ENCODE peak calls at places on chromosomes 6 and 20, in five cellular contexts. Y, U, H, Q and A are unnamed samples. For H3K4me1, the result is how much of the 10 kb centered on the place peaks cover.

GRCh38 chr6:149846321-149846720 is 17.8 kb downstream of the LRP11 start:
- DNase-seq in U (peak), H (no peak), Q (no peak), Y (peak), A (no peak)

GRCh38 chr6:89084954-89085353 is 4.4 kb downstream of the PNRC1 start:
- DNase-seq in U (no peak), Q (no peak), H (no peak), Y (no peak), A (peak)

GRCh38 chr6:155275808-155276480 is 12.1 kb downstream of the CLDN20 start:
- DNase-seq in Y (no peak), Q (no peak), H (no peak), U (no peak), A (no peak)

GRCh38 chr20:62876441-62876825 is 14.8 kb upstream of the TCFL5 start:
- DNase-seq in U (no peak), Q (no peak), H (peak), Y (no peak), A (no peak)

GRCh38 chr6:41747256-41748101 is at the start of gene PGC:
- DNase-seq in Y (no peak), H (no peak), U (no peak), Q (no peak), A (no peak)

GRCh38 chr6:133894795-133895401 is 6.0 kb downstream of the TCF21 start:
- DNase-seq in H (no peak), Q (no peak), Y (peak), U (no peak), A (no peak)

GRCh38 chr6:99013145-99013544 is 65.4 kb upstream of the FBXL4 start:
- DNase-seq in U (no peak), Q (no peak), H (no peak), Y (peak), A (no peak)

GRCh38 chr20:44752099-44752931 is 6.7 kb downstream of the KCNK15 start:
- DNase-seq in H (no peak), Y (no peak), Q (no peak), U (no peak), A (no peak)

GRCh38 chr6:107894821-107895396 is 63.1 kb downstream of the SEC63 start:
- DNase-seq in U (no peak), H (no peak), Q (no peak), Y (peak), A (no peak)

GRCh38 chr20:11918280-11918952 is 723 bp downstream of the BTBD3 start:
- DNase-seq in U (no peak), H (no peak), Q (no peak), Y (no peak), A (no peak)

GRCh38 chr6:105489213-105489525 is 86.3 kb upstream of the PREP start:
- DNase-seq in U (no peak), H (no peak), Q (no peak), Y (no peak), A (no peak)

GRCh38 chr6:88059221-88059620 is 11.6 kb downstream of the SPACA1 start:
- DNase-seq in U (no peak), Y (no peak), Q (no peak), H (no peak), A (no peak)

GRCh38 chr6:13370623-13371022 is 42.3 kb upstream of the TBC1D7 start:
- DNase-seq in Q (no peak), H (no peak), Y (no peak), U (no peak), A (no peak)

GRCh38 chr6:83199865-83200230 is 6.7 kb downstream of the RWDD2A start:
- DNase-seq in H (no peak), U (no peak), Q (no peak), Y (no peak), A (no peak)

GRCh38 chr20:18144541-18145099 is 7.0 kb downstream of the KAT14 start:
- DNase-seq in Y (no peak), U (no peak), Q (no peak), H (no peak), A (no peak)

GRCh38 chr20:24627926-24628325 is 158.5 kb downstream of the SYNDIG1 start:
- DNase-seq in H (no peak), U (no peak), Y (no peak), Q (no peak), A (no peak)

GRCh38 chr20:62790075-62790474 is 6.2 kb upstream of the MRGBP start:
- DNase-seq in U (no peak), Y (no peak), H (no peak), Q (no peak), A (no peak)

GRCh38 chr6:43966806-43967575 is 160.3 kb downstream of the MRPL14 start:
- DNase-seq in U (no peak), Q (no peak), H (no peak), Y (no peak), A (no peak)

GRCh38 chr6:56866917-56867522 is 87.9 kb upstream of the BEND6 start:
- DNase-seq in Y (peak), H (no peak), Q (no peak), U (no peak), A (no peak)

DNA sequence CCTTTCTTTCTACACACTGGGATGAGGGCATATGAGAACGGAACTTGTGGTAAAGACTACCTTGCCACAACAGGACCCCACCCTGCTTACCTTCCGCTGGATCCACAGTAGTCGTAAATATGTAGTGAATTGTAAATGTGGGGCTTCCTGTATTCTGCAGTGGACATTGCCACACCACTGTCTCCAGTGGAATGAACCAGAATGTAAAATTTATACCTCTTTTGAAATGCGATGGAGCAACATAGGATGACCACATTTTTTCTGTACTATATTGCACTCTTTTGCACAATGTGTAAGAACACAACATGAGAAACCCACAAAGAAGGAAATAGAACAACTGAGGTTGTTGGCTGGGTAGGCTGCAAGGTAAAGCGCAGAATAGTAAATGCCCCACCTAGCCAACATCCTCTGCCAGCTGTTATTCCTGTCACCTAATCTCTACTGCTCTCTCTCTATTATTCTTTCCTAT is 16.1 kb upstream of the RIPOR2 start:
- DNase-seq in Q (no peak), Y (no peak), U (no peak), H (no peak), A (no peak)
- H3K4me1 ChIP-seq in Q (under half), Y (under half), U (under half), H (under half), A (under half)

DNA sequence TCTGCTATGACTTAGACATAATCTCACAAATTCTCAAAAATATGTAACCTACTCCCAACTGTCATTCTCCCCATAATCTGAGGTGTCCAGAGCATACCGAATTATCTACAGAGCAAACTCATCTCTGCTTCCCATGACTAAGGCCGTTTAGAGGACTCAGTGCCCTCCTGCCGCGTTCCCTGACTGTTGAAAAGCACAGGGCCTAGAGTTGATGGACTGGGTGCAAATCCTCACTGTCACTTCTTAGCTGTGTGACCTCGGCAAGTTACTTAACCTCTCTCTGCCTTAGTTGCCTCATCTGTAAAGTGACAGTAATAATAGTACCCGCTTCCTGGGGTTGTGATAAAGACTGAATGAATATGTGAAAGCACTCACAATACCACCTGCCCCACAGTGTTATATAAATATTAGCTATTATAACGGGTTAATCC is 4.7 kb upstream of the TUBB2A start:
- DNase-seq in U (no peak), Q (no peak), H (no peak), Y (peak), A (no peak)
- H3K4me3 ChIP-seq in U (no peak), Q (peak), H (peak), Y (peak), A (peak)

DNA sequence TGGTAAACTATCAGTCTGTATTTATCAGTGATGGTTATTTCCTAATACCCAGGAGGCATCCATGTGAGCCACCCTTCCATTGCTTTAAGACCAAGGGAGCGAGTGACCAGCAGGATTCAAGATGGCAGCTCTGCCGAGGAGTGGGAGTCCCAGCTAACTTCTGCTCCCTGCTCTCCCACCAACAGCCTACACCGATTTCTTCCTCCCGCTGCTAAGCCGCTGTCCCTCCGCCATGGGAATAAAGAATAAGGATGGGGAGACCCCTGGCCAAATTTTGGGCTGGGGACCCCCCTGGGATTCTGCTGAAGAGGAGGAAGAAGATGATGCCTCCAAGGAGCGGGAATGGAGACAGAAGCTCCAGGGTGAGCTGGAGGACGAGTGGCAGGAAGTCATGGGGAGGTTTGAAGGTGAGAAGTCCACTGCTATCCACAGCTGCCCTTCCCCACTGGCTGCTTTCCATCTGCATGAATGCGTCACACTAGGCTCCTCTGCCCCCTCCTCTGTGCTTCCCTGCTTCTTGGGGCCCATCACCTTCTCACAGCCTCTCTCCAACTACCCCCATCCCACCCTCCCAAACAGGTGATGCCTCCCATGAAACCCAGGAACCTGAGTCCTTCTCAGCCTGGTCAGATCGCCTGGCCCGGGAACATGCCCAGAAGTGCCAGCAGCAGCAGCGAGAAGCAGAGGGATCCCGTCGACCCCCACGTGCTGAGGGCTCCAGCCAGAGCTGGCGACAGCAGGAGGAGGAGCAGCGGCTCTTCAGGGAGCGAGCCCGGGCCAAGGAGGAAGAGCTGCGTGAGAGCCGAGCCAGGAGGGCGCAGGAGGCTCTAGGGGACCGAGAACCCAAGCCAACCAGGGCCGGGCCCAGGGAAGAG is 10.3 kb downstream of the NFKBIL1 start:
- DNase-seq in U (peak), Q (no peak), Y (no peak), H (no peak), A (no peak)
- H3K4me1 ChIP-seq in U (half or more), Q (under half), Y (under half), H (under half), A (under half)

GRCh38 chr6:49949062-49949461 is 14.9 kb downstream of the DEFB114 start:
- DNase-seq in U (no peak), Y (no peak), Q (no peak), H (no peak), A (no peak)
- H3K4me3 ChIP-seq in U (no peak), Y (no peak), Q (no peak), H (no peak), A (no peak)

GRCh38 chr20:51388227-51388626 is 154.3 kb downstream of the NFATC2 start:
- DNase-seq in H (no peak), U (no peak), Q (no peak), Y (peak), A (no peak)

GRCh38 chr20:51385941-51386530 is 156.5 kb downstream of the NFATC2 start:
- DNase-seq in Y (peak), Q (no peak), H (peak), U (no peak), A (peak)

GRCh38 chr20:51386586-51386985 is 155.9 kb downstream of the NFATC2 start:
- DNase-seq in Q (no peak), H (no peak), U (no peak), Y (no peak), A (no peak)

GRCh38 chr20:51388756-51389542 is 153.6 kb downstream of the NFATC2 start:
- DNase-seq in Q (no peak), Y (no peak), U (no peak), H (no peak), A (no peak)

DNA sequence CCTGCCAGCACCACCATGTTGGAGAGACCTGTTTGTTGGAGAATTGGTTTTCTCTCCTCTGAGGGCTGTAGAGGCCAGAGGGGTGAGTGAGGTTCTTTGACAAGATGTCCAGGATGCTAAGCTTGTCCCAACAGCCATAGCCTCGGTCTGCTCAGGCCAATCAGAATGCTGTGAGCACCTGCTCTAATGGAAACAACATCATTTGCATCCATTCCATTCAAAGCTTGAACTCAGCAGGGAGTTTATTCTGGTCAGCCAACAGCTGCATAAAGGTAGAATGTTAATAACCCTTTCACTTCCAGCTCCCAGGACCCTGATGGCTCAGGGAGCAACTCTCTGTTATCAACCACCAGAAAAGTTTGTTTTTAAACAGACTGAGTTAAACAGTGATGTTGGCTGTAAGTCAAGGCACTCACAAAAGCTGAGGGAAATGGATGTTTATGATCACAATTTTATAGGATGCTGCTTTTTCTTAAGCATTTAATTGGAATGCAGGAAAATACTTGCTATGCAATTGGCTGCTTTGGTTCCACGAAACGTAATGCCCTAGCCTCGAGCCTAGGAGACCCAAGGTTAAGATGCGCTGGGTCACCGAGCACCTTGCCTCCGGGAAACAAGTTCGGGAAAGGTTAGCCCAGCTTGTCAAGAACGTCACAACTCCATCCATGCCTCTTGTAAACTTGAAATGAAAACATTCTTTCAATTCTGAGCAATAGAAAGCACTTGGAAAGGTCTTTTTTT is 155.2 kb downstream of the NFATC2 start:
- DNase-seq in H (no peak), Q (no peak), Y (no peak), U (no peak), A (no peak)
- H3K4me1 ChIP-seq in H (under half), Q (under half), Y (under half), U (under half), A (under half)